ENCODE peak calls at places on chromosomes 4 and X, in eight cellular contexts. R is lower leg skin; Z is epithelial cell of esophagus; Q is mammary epithelial cell; M is WTC11; C is activated CD8-positive, alpha-beta memory T cell treated with anti-CD3 and anti-CD28 coated beads for 4 hours; F is posterior vena cava; I is GM10248. B is an unnamed sample.

GRCh38 chr4:77269505-77269904 is 112.5 kb downstream of the CCNG2 start:
- DNase-seq in R (no peak), Z (peak; percentile 69), Q (peak; percentile 56), M (no peak), C (no peak), F (no peak), I (no peak), B (no peak)

GRCh38 chrX:133810925-133811324 is 174.5 kb downstream of the GPC3 start:
- DNase-seq in R (no peak), Z (no peak), Q (no peak), M (no peak), C (no peak), F (no peak), I (no peak), B (no peak)

GRCh38 chr4:86155766-86156165 is 204.1 kb downstream of the MAPK10 start:
- DNase-seq in R (no peak), Z (peak; percentile 53), Q (peak; percentile 1), M (no peak), C (no peak), F (no peak), I (no peak), B (no peak)

GRCh38 chrX:138858438-138858837 is 146.9 kb upstream of the FGF13 start:
- DNase-seq in R (no peak), Z (peak; percentile 84), Q (peak; percentile 83), M (no peak), C (no peak), F (no peak), I (no peak), B (no peak)

GRCh38 chrX:46251755-46252154 is 293.5 kb downstream of the ZNF674 start:
- DNase-seq in R (no peak), Z (peak; percentile 51), Q (peak; percentile 66), M (no peak), C (no peak), F (no peak), I (no peak), B (no peak)

GRCh38 chr4:34043131-34043530 is 2201.2 kb downstream of the ARAP2 start:
- DNase-seq in R (no peak), Z (no peak), Q (no peak), M (no peak), C (no peak), F (no peak), I (no peak), B (no peak)

GRCh38 chr4:139887962-139888735 is 222.5 kb downstream of the MGST2 start:
- DNase-seq in R (peak; percentile 48), Z (peak; percentile 98), Q (peak; percentile 97), M (peak; percentile 21), C (no peak), F (no peak), I (peak; percentile 29), B (peak; percentile 73)

GRCh38 chrX:147735364-147735763 is 176.4 kb upstream of the FMR1 start:
- DNase-seq in R (no peak), Z (peak; percentile 0), Q (no peak), M (no peak), C (no peak), F (no peak), I (no peak), B (no peak)

GRCh38 chr4:152462715-152463114 is 73.2 kb downstream of the FBXW7 start:
- DNase-seq in R (no peak), Z (no peak), Q (peak; percentile 6), M (no peak), C (no peak), F (no peak), I (no peak), B (no peak)

GRCh38 chr4:73439991-73440390 is 4.0 kb downstream of the AFP start:
- DNase-seq in R (no peak), Z (no peak), Q (no peak), M (no peak), C (no peak), F (no peak), I (no peak), B (no peak)

GRCh38 chr4:53986062-53986461 is 78.3 kb downstream of the CHIC2 start:
- DNase-seq in R (no peak), Z (no peak), Q (no peak), M (no peak), C (no peak), F (no peak), I (no peak), B (no peak)